ENCODE peak calls at places on chromosomes 13 and 19, in seven cellular contexts. F, R, A, P, B, H and S are unnamed samples. For H3K36me3 and H3K4me1, the result is how much of the 10 kb centered on the place peaks cover.

GRCh38 chr19:1076951-1077350 is 10.0 kb downstream of the ARHGAP45 start:
- DNase-seq in F (no peak), R (peak), A (peak), P (peak), B (no peak), H (peak), S (peak)

GRCh38 chr13:33953203-33953602 is 135.3 kb downstream of the RFC3 start:
- DNase-seq in F (no peak), R (no peak), A (no peak), P (no peak), B (no peak), H (no peak), S (no peak)

GRCh38 chr19:9323557-9323918 is 441 bp upstream of the ZNF559 start:
- DNase-seq in F (peak), R (peak), A (peak), P (peak), B (no peak), H (no peak), S (no peak)

GRCh38 chr19:12940897-12941296 is 2.5 kb downstream of the CALR start:
- DNase-seq in F (no peak), R (no peak), A (no peak), P (no peak), B (no peak), H (no peak), S (no peak)

GRCh38 chr19:13748169-13748884 is 16.0 kb upstream of the MRI1 start:
- DNase-seq in F (no peak), R (no peak), A (no peak), P (peak), B (peak), H (no peak), S (no peak)

GRCh38 chr13:44411841-44412240 is 38.2 kb downstream of the SERP2 start:
- DNase-seq in F (no peak), R (no peak), A (no peak), P (no peak), B (no peak), H (no peak), S (no peak)

GRCh38 chr13:98457053-98457452 is 119.9 kb downstream of the STK24 start:
- DNase-seq in F (no peak), R (peak), A (no peak), P (no peak), B (no peak), H (no peak), S (no peak)

GRCh38 chr19:28966737-28967401 is 246.1 kb downstream of the UQCRFS1 start:
- DNase-seq in F (no peak), R (no peak), A (no peak), P (no peak), B (peak), H (no peak), S (no peak)

GRCh38 chr13:101959016-101959415 is 442.8 kb downstream of the FGF14 start:
- DNase-seq in F (no peak), R (no peak), A (no peak), P (no peak), B (no peak), H (no peak), S (no peak)

GRCh38 chr19:33000510-33000909 is 28.5 kb downstream of the FAAP24 start:
- DNase-seq in F (no peak), R (no peak), A (no peak), P (no peak), B (no peak), H (no peak), S (no peak)

GRCh38 chr19:56086671-56087430 is 34.2 kb downstream of the ZNF787 start:
- DNase-seq in F (no peak), R (no peak), A (no peak), P (no peak), B (no peak), H (no peak), S (no peak)

GRCh38 chr13:111429064-111429558 is 108.7 kb downstream of the TEX29 start:
- DNase-seq in F (no peak), R (no peak), A (no peak), P (peak), B (peak), H (no peak), S (peak)

GRCh38 chr13:80888421-80888820 is 547.5 kb upstream of the SPRY2 start:
- DNase-seq in F (no peak), R (no peak), A (no peak), P (no peak), B (no peak), H (no peak), S (no peak)

GRCh38 chr19:31316201-31316951 is 32.9 kb downstream of the TSHZ3 start:
- DNase-seq in F (peak), R (no peak), A (peak), P (peak), B (peak), H (no peak), S (no peak)

GRCh38 chr19:29810504-29810871 is 1.3 kb upstream of the CCNE1 start:
- DNase-seq in F (no peak), R (peak), A (no peak), P (peak), B (no peak), H (no peak), S (no peak)

GRCh38 chr13:111508164-111508870 is 187.9 kb downstream of the TEX29 start:
- DNase-seq in F (no peak), R (no peak), A (no peak), P (no peak), B (no peak), H (no peak), S (no peak)

GRCh38 chr19:14786421-14786851 is 8.1 kb upstream of the ADGRE2 start:
- DNase-seq in F (no peak), R (no peak), A (no peak), P (no peak), B (peak), H (no peak), S (no peak)

GRCh38 chr19:46967578-46968018 is 52.0 kb upstream of the NPAS1 start:
- DNase-seq in F (peak), R (no peak), A (peak), P (peak), B (no peak), H (peak), S (no peak)

GRCh38 chr13:91362908-91363307 is 15.4 kb downstream of the MIR17HG start:
- DNase-seq in F (no peak), R (no peak), A (no peak), P (no peak), B (no peak), H (no peak), S (no peak)

GRCh38 chr19:38068851-38069250 is 155.2 kb downstream of the DPF1 start:
- DNase-seq in F (no peak), R (no peak), A (no peak), P (no peak), B (no peak), H (no peak), S (no peak)

GRCh38 chr19:51327066-51327985 is 14.6 kb downstream of the VSIG10L start:
- DNase-seq in F (no peak), R (peak), A (no peak), P (peak), B (peak), H (peak), S (no peak)

GRCh38 chr13:114203536-114203935 is 24.5 kb downstream of the CFAP97D2 start:
- DNase-seq in F (no peak), R (no peak), A (no peak), P (no peak), B (no peak), H (peak), S (no peak)

GRCh38 chr19:49716154-49716553 is 25.2 kb downstream of the CPT1C start:
- DNase-seq in F (no peak), R (no peak), A (no peak), P (no peak), B (no peak), H (no peak), S (no peak)

GRCh38 chr13:23428183-23428528 is 5.3 kb downstream of the SACS start:
- DNase-seq in F (no peak), R (no peak), A (no peak), P (no peak), B (no peak), H (no peak), S (no peak)

GRCh38 chr13:99756281-99756680 is 215.3 kb downstream of the ZIC5 start:
- DNase-seq in F (no peak), R (no peak), A (no peak), P (no peak), B (no peak), H (no peak), S (no peak)

GRCh38 chr13:111372651-111373425 is 52.4 kb downstream of the TEX29 start:
- DNase-seq in F (no peak), R (no peak), A (no peak), P (no peak), B (no peak), H (peak), S (no peak)

GRCh38 chr13:113141591-113141950 is 16.9 kb upstream of the PROZ start:
- DNase-seq in F (no peak), R (no peak), A (no peak), P (no peak), B (no peak), H (no peak), S (no peak)

GRCh38 chr19:1177322-1178114 is 3.5 kb upstream of the SBNO2 start:
- DNase-seq in F (peak), R (peak), A (peak), P (no peak), B (no peak), H (no peak), S (no peak)

GRCh38 chr13:109119886-109120285 is 490.5 kb downstream of the MYO16 start:
- DNase-seq in F (no peak), R (no peak), A (no peak), P (no peak), B (no peak), H (no peak), S (no peak)

GRCh38 chr13:104014803-104015645 is 948.8 kb upstream of the SLC10A2 start:
- DNase-seq in F (no peak), R (no peak), A (no peak), P (no peak), B (no peak), H (no peak), S (no peak)

GRCh38 chr19:49981603-49982593 is 20.9 kb upstream of the SIGLEC11 start:
- DNase-seq in F (no peak), R (no peak), A (no peak), P (no peak), B (no peak), H (no peak), S (no peak)

GRCh38 chr19:55580628-55581144 is at the start of gene ZNF579:
- DNase-seq in F (peak), R (peak), A (peak), P (peak), B (peak), H (peak), S (peak)

GRCh38 chr13:95643471-95643813 is 1.1 kb downstream of the DZIP1 start:
- DNase-seq in F (peak), R (no peak), A (no peak), P (no peak), B (peak), H (no peak), S (no peak)

GRCh38 chr19:46787331-46788100 is 878 bp downstream of the SLC1A5 start:
- DNase-seq in F (peak), R (peak), A (peak), P (peak), B (peak), H (peak), S (peak)

GRCh38 chr13:96229356-96229755 is 139.4 kb downstream of the HS6ST3 start:
- DNase-seq in F (no peak), R (no peak), A (no peak), P (no peak), B (peak), H (no peak), S (no peak)

GRCh38 chr19:575527-576506 is 3.4 kb downstream of the BSG start:
- DNase-seq in F (peak), R (peak), A (no peak), P (no peak), B (no peak), H (no peak), S (no peak)

GRCh38 chr19:19356901-19357566 is 36.4 kb downstream of the MAU2 start:
- DNase-seq in F (no peak), R (no peak), A (no peak), P (no peak), B (no peak), H (no peak), S (no peak)

GRCh38 chr19:19354007-19354406 is 33.4 kb downstream of the MAU2 start:
- DNase-seq in F (no peak), R (no peak), A (no peak), P (no peak), B (no peak), H (no peak), S (no peak)

GRCh38 chr19:19354932-19355331 is 34.3 kb downstream of the MAU2 start:
- DNase-seq in F (no peak), R (no peak), A (no peak), P (no peak), B (no peak), H (no peak), S (no peak)

GRCh38 chr19:19356500-19356899 is 35.9 kb downstream of the MAU2 start:
- DNase-seq in F (no peak), R (no peak), A (no peak), P (no peak), B (no peak), H (no peak), S (no peak)

GRCh38 chr19:19355606-19356139 is 35.0 kb downstream of the MAU2 start:
- DNase-seq in F (no peak), R (no peak), A (no peak), P (no peak), B (no peak), H (no peak), S (no peak)
- H3K36me3 ChIP-seq in F (under half), R (under half), A (half or more), P (under half), B (under half), H (under half), S (half or more)

GRCh38 chr13:51594432-51594831 is 10.2 kb downstream of the WDFY2 start:
- DNase-seq in F (no peak), R (no peak), A (no peak), P (no peak), B (no peak), H (no peak), S (no peak)
- H3K4me1 ChIP-seq in F (under half), R (under half), A (under half), P (under half), B (under half), H (under half), S (half or more)

GRCh38 chr19:16185123-16185924 is at the start of gene FAM32A:
- DNase-seq in F (peak), R (peak), A (peak), P (peak), B (peak), H (peak), S (peak)
- H3K27ac ChIP-seq in F (peak), R (no peak), A (peak), P (peak), B (peak), H (peak), S (peak)

GRCh38 chr19:34393629-34394028 is 10.6 kb upstream of the PDCD2L start:
- DNase-seq in F (no peak), R (no peak), A (no peak), P (no peak), B (no peak), H (no peak), S (peak)

GRCh38 chr19:34387446-34387810 is 16.8 kb upstream of the PDCD2L start:
- DNase-seq in F (no peak), R (no peak), A (no peak), P (no peak), B (no peak), H (no peak), S (no peak)

GRCh38 chr19:34397853-34398252 is 6.3 kb upstream of the PDCD2L start:
- DNase-seq in F (no peak), R (no peak), A (no peak), P (no peak), B (no peak), H (no peak), S (no peak)

GRCh38 chr19:34391813-34392212 is 12.4 kb upstream of the PDCD2L start:
- DNase-seq in F (no peak), R (no peak), A (no peak), P (no peak), B (no peak), H (no peak), S (no peak)

DNA sequence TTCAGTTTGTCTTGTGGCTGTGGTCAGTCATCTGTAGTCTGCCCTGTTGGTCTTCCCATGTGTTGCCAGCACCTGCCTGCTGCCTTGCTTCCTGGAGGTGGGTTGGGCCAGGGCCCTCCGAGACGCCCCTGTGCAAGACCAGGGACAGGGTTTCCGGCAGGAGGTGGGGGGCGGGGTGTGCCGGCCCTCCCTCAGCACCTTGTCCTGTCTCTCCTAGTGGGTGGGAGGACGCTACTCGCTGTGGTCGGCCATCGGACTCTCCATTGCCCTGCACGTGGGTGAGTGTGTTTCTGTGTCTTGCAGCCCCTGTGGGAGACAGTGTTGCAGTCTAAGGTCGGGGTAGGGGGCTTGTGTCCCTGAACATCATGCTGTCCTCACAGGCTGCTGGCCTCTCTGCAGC is 11.2 kb upstream of the PDCD2L start:
- DNase-seq in F (no peak), R (no peak), A (no peak), P (no peak), B (no peak), H (no peak), S (no peak)
- H3K36me3 ChIP-seq in F (under half), R (under half), A (half or more), P (under half), B (under half), H (half or more), S (under half)

GRCh38 chr19:18427752-18428131 is 8.5 kb downstream of the SSBP4 start:
- DNase-seq in F (no peak), R (no peak), A (no peak), P (no peak), B (no peak), H (no peak), S (peak)

GRCh38 chr19:18429717-18430416 is 8.1 kb downstream of the ISYNA1 start:
- DNase-seq in F (no peak), R (no peak), A (no peak), P (no peak), B (no peak), H (no peak), S (no peak)

GRCh38 chr19:18427080-18427751 is 8.0 kb downstream of the SSBP4 start:
- DNase-seq in F (no peak), R (no peak), A (no peak), P (no peak), B (no peak), H (no peak), S (no peak)

GRCh38 chr19:18428837-18429674 is 8.9 kb downstream of the ISYNA1 start:
- DNase-seq in F (peak), R (peak), A (no peak), P (peak), B (peak), H (peak), S (peak)

GRCh38 chr19:18428173-18428836 is 9.1 kb downstream of the SSBP4 start:
- DNase-seq in F (no peak), R (no peak), A (no peak), P (no peak), B (no peak), H (no peak), S (no peak)
- H3K4me1 ChIP-seq in F (under half), R (under half), A (under half), P (under half), B (half or more), H (under half), S (under half)

GRCh38 chr19:40411958-40412499 is 1.1 kb downstream of the PRX start:
- DNase-seq in F (no peak), R (no peak), A (no peak), P (no peak), B (no peak), H (no peak), S (no peak)
- H3K27ac ChIP-seq in F (peak), R (no peak), A (peak), P (no peak), B (no peak), H (no peak), S (no peak)

GRCh38 chr13:75855847-75856246 is 219.7 kb downstream of the LMO7 start:
- DNase-seq in F (no peak), R (no peak), A (no peak), P (no peak), B (no peak), H (no peak), S (no peak)
- H3K36me3 ChIP-seq in F (under half), R (under half), A (under half), P (under half), B (under half), H (under half), S (under half)

DNA sequence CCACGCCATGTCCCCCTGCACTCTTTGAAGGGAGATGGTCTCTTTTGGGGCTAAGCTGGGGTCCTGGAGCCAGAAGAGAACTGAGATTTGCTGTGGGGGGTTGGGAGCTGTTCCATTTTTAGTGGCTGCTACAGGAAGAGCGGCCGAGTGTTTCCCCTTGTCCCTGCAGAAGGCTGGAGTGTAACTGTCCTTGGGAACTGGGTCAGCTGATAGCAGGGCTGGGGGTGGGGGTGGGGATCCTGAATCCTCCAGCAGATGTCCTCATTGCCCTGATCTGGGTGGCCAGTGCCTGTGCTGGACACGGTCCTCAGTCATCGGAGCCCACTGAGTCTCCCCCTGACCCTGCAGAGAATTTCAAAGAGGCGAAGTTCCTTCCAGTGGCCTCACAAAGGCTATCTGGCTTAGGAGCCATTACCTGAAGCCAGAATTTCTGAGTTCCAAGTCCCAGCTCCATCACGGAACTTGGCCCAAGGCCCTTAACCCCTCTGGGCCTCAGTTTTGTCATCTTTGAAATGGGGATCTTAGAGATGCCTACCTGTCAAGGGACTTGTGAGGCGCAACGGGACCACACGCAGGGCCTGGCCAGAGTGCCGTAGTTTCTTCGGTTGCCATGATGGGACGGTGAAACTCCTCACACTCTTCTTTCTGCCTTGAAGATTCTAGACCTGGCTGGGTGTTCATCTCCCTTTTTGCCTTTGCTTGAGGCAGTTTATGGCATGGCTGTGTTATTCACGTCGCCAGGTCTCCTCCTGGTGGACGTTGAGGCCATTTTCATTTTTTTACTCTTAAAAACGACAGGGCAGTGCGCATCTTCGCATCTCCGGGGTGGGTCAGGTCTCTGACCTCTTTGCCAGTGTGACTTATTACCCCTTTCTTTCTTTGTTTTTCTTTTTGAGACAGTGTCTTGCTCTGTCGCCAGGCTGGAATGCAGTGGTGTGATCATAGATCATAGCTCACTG is 51.9 kb downstream of the DNM2 start:
- DNase-seq in F (peak), R (no peak), A (peak), P (peak), B (peak), H (no peak), S (no peak)
- H3K4me1 ChIP-seq in F (under half), R (under half), A (under half), P (half or more), B (under half), H (under half), S (under half)

DNA sequence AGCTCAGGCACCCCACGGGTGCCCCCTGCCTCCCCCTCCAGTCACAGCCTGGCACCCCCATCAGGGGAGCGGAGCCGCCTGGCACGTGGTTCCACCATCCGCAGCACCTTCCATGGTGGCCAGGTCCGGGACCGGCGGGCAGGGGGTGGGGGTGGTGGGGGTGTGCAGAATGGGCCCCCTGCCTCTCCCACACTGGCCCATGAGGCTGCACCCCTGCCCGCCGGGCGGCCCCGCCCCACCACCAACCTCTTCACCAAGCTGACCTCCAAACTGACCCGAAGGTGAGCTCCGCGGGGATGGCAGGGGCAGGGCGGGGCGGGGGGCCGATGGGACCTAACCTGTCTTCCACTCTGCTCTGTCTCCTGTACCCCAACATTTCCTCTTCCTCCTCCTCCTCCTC is 25.0 kb downstream of the CKM start:
- DNase-seq in F (no peak), R (no peak), A (no peak), P (no peak), B (no peak), H (no peak), S (no peak)
- H3K27ac ChIP-seq in F (no peak), R (no peak), A (no peak), P (no peak), B (no peak), H (no peak), S (no peak)

GRCh38 chr13:32125746-32126145 is 94.2 kb downstream of the FRY start:
- DNase-seq in F (no peak), R (no peak), A (no peak), P (no peak), B (no peak), H (no peak), S (no peak)
- H3K36me3 ChIP-seq in F (under half), R (under half), A (under half), P (under half), B (under half), H (under half), S (under half)